ENCODE peak calls at places on chromosomes 3 and 15, in four cellular contexts. L is GM12891, A is IMR-90, T is testis. G is an unnamed sample.

GRCh38 chr15:95558131-95558530 is 772.4 kb upstream of the NR2F2 start:
- DNase-seq in T (no peak), A (peak; percentile 39), L (no peak), G (no peak)

GRCh38 chr3:132695422-132695821 is 26.8 kb downstream of the NPHP3 start:
- DNase-seq in A (peak; percentile 13), T (no peak), L (no peak), G (no peak)

GRCh38 chr3:168589376-168589775 is 493.7 kb upstream of the GOLIM4 start:
- DNase-seq in L (no peak), A (no peak), T (no peak), G (no peak)

GRCh38 chr3:187227658-187228258 is 30.5 kb downstream of the RTP1 start:
- DNase-seq in T (no peak), A (peak; percentile 86), L (no peak), G (no peak)

GRCh38 chr3:88985491-88985890 is 121.9 kb upstream of the EPHA3 start:
- DNase-seq in L (no peak), T (no peak), A (peak; percentile 21), G (no peak)

GRCh38 chr3:8972614-8973013 is 9.3 kb upstream of the RAD18 start:
- DNase-seq in T (no peak), A (peak; percentile 47), L (no peak), G (peak; percentile 74)

GRCh38 chr15:70243686-70244540 is 146.2 kb upstream of the TLE3 start:
- DNase-seq in T (peak; percentile 73), L (no peak), A (no peak), G (peak; percentile 17)

GRCh38 chr3:23253214-23253613 is 50.1 kb downstream of the UBE2E2 start:
- DNase-seq in T (no peak), L (no peak), A (no peak), G (no peak)

GRCh38 chr15:70810916-70811578 is 42.9 kb downstream of the LARP6 start:
- DNase-seq in A (no peak), L (no peak), T (no peak), G (no peak)

GRCh38 chr3:156643729-156644389 is 30.5 kb upstream of the TIPARP start:
- DNase-seq in L (no peak), T (no peak), A (peak; percentile 75), G (peak; percentile 4)

DNA sequence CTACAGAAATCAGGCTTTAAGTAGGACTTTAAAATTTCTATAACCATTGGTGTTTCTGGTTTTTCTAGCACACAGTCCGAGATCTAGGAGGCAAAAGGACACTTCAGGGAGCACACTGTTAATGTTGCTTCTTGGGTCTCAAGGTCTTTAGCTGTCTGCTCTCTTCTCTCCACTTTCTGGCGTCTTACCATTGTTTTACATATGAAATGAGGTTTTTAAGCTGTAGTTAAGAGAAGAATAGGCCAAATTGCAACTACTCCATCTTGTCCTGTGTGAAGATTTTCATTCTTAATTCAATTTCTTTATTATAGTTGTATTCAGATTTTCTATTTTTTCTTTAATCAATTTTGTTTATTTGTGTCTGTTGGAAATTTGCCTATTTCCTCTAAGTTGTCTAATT is 151.4 kb downstream of the WNT7A start:
- DNase-seq in L (no peak), A (no peak), T (no peak), G (no peak)
- TF ChIP-seq POLR2A in L (no peak), A (no peak), T (no peak), G (no peak)

GRCh38 chr15:72231847-72232461 is 964 bp upstream of the PKM start:
- DNase-seq in A (peak; percentile 82), L (no peak), T (peak; percentile 76), G (peak; percentile 87)

GRCh38 chr15:72231066-72231846 is at the start of gene PKM:
- DNase-seq in A (peak; percentile 97), T (peak; percentile 98), L (peak; percentile 80), G (peak; percentile 66)

GRCh38 chr15:72229076-72229946 is 1.7 kb downstream of the PKM start:
- DNase-seq in L (no peak), T (no peak), A (peak; percentile 24), G (no peak)

GRCh38 chr15:72229947-72230196 is 1.1 kb downstream of the PKM start:
- DNase-seq in A (no peak), L (no peak), T (no peak), G (no peak)

GRCh38 chr15:72230197-72231065 is 559 bp downstream of the PKM start:
- DNase-seq in L (peak; percentile 35), T (peak; percentile 95), A (peak; percentile 91), G (peak; percentile 27)
- TF ChIP-seq POLR2A in L (no peak), T (no peak), A (peak; percentile 44), G (no peak)

GRCh38 chr3:29642393-29643033 is 361.6 kb downstream of the RBMS3 start:
- DNase-seq in L (no peak), T (peak; percentile 75), A (peak; percentile 70), G (no peak)
- TF ChIP-seq POLR2A in L (no peak), T (no peak), A (no peak), G (no peak)

GRCh38 chr15:74613953-74614743 is 1.5 kb upstream of the CLK3 start:
- DNase-seq in L (peak; percentile 98), T (no peak), A (no peak), G (no peak)

GRCh38 chr15:74616996-74617395 is 1.4 kb downstream of the CLK3 start:
- DNase-seq in L (no peak), A (no peak), T (no peak), G (peak; percentile 76)

GRCh38 chr15:74615313-74616019 is at the start of gene CLK3:
- DNase-seq in T (peak; percentile 96), L (peak; percentile 100), A (peak; percentile 89), G (peak; percentile 96)

GRCh38 chr15:74614744-74615312 is 808 bp upstream of the CLK3 start:
- DNase-seq in L (peak; percentile 58), A (peak; percentile 62), T (peak; percentile 85), G (peak; percentile 88)

GRCh38 chr15:74616020-74616939 is 644 bp downstream of the CLK3 start:
- DNase-seq in L (peak; percentile 50), A (peak; percentile 63), T (peak; percentile 85), G (peak; percentile 90)
- TF ChIP-seq POLR2A in L (no peak), A (no peak), T (no peak), G (peak; percentile 67)

GRCh38 chr3:185316740-185317407 is 46.1 kb upstream of the MAP3K13 start:
- DNase-seq in L (no peak), T (no peak), A (peak; percentile 33), G (no peak)
- TF ChIP-seq POLR2A in L (no peak), T (no peak), A (no peak), G (no peak)

DNA sequence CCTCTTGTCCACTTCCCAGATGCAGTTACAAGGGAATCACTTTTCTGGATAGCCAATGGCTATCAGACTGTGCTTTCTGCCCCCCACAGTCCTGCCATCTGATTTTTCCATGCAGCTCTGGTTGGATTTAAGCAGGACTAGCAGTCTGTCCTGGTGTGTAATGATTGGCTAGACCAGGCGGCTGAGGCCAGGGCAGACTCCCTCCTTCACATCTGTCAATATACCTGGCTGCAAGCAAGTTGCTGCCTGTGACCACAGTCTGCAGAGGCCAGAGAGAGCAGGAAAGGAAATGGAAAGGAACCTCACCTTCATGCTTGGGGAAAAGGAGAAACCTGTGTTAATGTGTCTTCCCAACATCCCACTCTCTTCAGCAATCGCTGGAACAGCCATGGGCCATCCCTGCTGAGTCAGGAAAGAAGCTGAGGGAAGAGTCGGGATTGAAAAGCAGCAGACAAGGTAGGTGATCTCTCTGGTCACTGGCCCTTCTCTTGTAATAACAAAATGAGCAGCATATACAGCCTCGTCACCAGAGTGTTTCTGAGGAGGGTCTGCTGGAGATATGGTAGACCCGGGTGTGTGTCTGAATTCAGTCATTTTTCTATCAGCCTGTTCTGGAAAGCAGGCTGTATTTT is 126.7 kb upstream of the PHLDB2 start:
- DNase-seq in L (no peak), A (no peak), T (no peak), G (no peak)
- TF ChIP-seq POLR2A in L (no peak), A (no peak), T (no peak), G (no peak)

DNA sequence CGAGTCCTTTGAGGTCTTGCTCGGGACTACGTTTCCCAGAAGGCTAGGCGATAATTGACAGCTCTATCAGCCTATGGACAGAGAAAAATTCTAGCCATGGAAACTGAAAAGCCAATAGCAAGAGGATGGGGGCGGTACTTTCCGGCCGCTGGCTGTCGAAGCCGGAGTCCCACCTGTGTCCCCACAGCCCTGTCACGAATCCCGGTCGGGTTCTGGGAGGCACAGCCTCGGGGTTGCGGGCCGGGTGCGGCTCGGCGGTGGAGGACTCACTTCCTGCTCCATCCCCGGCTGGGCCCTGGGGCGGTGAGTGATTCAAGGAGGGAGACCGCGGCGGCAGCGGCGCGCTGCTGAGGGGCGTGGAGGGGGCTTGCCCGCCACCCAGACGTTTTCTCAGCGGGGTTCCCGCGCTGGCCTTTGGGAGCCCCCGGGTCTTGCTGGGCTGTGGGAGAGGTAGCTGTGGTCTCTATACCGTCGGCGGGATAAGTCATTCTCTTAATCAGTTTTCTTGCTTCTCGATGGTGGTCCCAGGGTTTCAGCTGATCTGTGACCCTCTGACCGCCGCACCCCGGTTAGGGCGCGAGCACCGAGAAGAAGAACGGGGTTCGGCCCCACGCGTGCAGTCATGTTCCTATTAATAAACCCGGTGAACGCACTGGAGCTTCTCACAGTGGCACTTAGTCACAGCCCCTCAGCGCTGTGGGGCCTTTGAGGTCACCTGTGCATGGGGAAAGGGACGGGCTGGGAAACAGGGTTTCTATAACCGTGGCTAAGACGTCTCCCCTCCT is at the start of gene ZNF774:
- DNase-seq in A (peak; percentile 94), T (peak; percentile 96), L (peak; percentile 98), G (peak; percentile 97)
- TF ChIP-seq POLR2A in A (peak; percentile 24), T (no peak), L (no peak), G (no peak)